ENCODE peak calls at places on chromosome 12, in six cellular contexts. E is stomach, N is uterus, H is heart left ventricle, B is breast epithelium, Q is suprapubic skin. J is an unnamed sample.

GRCh38 chr12:130440411-130441080 is 102.9 kb downstream of the PIWIL1 start:
- DNase-seq in B (no peak), N (no peak), H (no peak), Q (no peak), E (no peak), J (no peak)

GRCh38 chr12:129423041-129423580 is 480.7 kb downstream of the TMEM132D start:
- DNase-seq in H (no peak), N (no peak), B (no peak), E (no peak), Q (no peak), J (peak)

GRCh38 chr12:124653169-124653931 is 85.9 kb upstream of the NCOR2 start:
- DNase-seq in N (no peak), H (peak), B (no peak), Q (no peak), E (no peak), J (no peak)

GRCh38 chr12:88579572-88579940 is 715 bp downstream of the KITLG start:
- DNase-seq in E (peak), Q (no peak), N (peak), H (peak), B (peak), J (no peak)

GRCh38 chr12:118327381-118327780 is 45.3 kb downstream of the TAOK3 start:
- DNase-seq in E (no peak), N (no peak), H (no peak), B (no peak), Q (no peak), J (no peak)

GRCh38 chr12:5220835-5221234 is 177.2 kb downstream of the KCNA5 start:
- DNase-seq in H (no peak), B (no peak), N (no peak), Q (no peak), E (no peak), J (no peak)

GRCh38 chr12:71071466-71072097 is 86.2 kb downstream of the TSPAN8 start:
- DNase-seq in N (no peak), E (no peak), H (no peak), B (no peak), Q (no peak), J (no peak)

GRCh38 chr12:31362759-31363415 is 36.9 kb upstream of the SINHCAF start:
- DNase-seq in B (no peak), H (no peak), Q (no peak), E (peak), N (no peak), J (no peak)

GRCh38 chr12:64679487-64679983 is 69.2 kb downstream of the RASSF3 start:
- DNase-seq in B (peak), H (peak), E (peak), N (peak), Q (peak), J (peak)

GRCh38 chr12:131897875-131898274 is 3.5 kb downstream of the ULK1 start:
- DNase-seq in N (no peak), B (no peak), Q (no peak), E (no peak), H (no peak), J (no peak)

GRCh38 chr12:31570880-31571279 is 20.1 kb downstream of the DENND5B start:
- DNase-seq in E (no peak), H (no peak), B (no peak), N (no peak), Q (no peak), J (no peak)

GRCh38 chr12:112382866-112383265 is 635 bp upstream of the HECTD4 start:
- DNase-seq in B (no peak), E (no peak), H (no peak), N (no peak), Q (no peak), J (no peak)

GRCh38 chr12:112389228-112389627 is 7.0 kb upstream of the HECTD4 start:
- DNase-seq in E (no peak), H (no peak), N (no peak), Q (no peak), B (no peak), J (no peak)

GRCh38 chr12:112381421-112381897 is 772 bp downstream of the HECTD4 start:
- DNase-seq in E (peak), Q (no peak), N (no peak), H (no peak), B (no peak), J (no peak)

GRCh38 chr12:112381898-112382796 is at the start of gene HECTD4:
- DNase-seq in B (peak), H (peak), Q (peak), E (peak), N (peak), J (peak)

DNA sequence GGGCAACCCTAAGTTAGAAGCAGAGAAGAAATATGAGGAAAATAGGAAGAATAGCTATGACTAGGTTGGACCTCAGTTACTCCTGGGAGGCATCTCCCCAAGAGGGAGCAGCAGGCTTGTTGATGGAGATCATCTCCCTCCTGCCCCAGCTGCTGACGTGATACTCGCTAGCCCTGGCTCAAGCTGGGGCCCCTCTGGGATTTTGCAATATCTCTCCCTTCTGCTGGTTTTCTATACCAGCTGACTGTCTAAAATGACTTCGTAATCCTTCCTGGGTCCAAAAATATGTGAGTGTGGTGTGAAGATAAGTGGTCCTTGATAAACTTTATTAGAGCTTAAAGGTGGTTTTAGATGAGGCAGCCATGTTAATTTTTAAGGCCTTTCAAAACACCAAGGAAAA is 4.5 kb upstream of the HECTD4 start:
- DNase-seq in B (no peak), H (no peak), N (no peak), E (no peak), Q (no peak), J (no peak)
- TF ChIP-seq POLR2A in B (no peak), H (no peak), N (no peak), E (no peak), Q (no peak), J (no peak)

DNA sequence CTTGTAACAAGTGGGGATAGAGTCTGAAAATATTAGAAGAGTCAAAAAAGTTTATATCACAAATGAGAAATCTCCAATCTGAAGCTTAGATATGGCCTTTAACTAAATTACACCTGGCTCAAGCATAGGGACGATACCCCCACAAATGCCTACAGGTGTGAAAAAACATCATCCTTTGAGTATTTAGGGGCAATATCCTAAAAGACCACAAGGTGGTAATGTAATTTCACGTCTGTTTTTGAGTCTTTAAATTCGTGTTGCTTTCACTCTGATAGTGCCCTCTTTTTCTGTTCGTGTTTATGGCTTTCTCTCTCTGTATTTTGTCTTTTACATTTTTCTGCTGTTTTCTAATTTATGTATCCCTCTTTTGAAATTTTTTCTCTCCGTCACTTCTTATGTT is 84.3 kb downstream of the ETNK1 start:
- DNase-seq in B (no peak), Q (no peak), H (no peak), N (no peak), E (no peak), J (no peak)
- TF ChIP-seq CTCF in B (peak), Q (no peak), H (peak), N (peak), E (peak), J (no peak)

GRCh38 chr12:76348079-76348901 is at the start of gene BBS10:
- DNase-seq in H (peak), E (peak), Q (peak), B (peak), N (peak), J (peak)
- TF ChIP-seq POLR2A in H (peak), E (no peak), Q (no peak), B (peak), N (no peak), J (no peak)

GRCh38 chr12:73506611-73507010 is 1031.0 kb upstream of the ATXN7L3B start:
- DNase-seq in E (no peak), Q (no peak), N (no peak), B (no peak), H (no peak), J (no peak)
- TF ChIP-seq CTCF in E (no peak), Q (no peak), N (no peak), B (no peak), H (no peak), J (no peak)

GRCh38 chr12:121233628-121234020 is 23.7 kb downstream of the P2RX4 start:
- DNase-seq in N (no peak), E (no peak), B (no peak), H (no peak), Q (no peak), J (no peak)

GRCh38 chr12:121230538-121230907 is 20.6 kb downstream of the P2RX4 start:
- DNase-seq in E (no peak), H (no peak), Q (no peak), N (no peak), B (no peak), J (no peak)

GRCh38 chr12:121228919-121229650 is 19.2 kb downstream of the P2RX4 start:
- DNase-seq in H (no peak), E (no peak), Q (no peak), B (no peak), N (no peak), J (no peak)

GRCh38 chr12:121232163-121232562 is 22.2 kb downstream of the P2RX4 start:
- DNase-seq in Q (no peak), B (no peak), N (no peak), E (no peak), H (no peak), J (no peak)

GRCh38 chr12:121232977-121233627 is 23.2 kb downstream of the P2RX4 start:
- DNase-seq in N (no peak), Q (no peak), B (no peak), H (no peak), E (no peak), J (no peak)
- TF ChIP-seq POLR2A in N (no peak), Q (no peak), B (no peak), H (no peak), E (no peak), J (no peak)

DNA sequence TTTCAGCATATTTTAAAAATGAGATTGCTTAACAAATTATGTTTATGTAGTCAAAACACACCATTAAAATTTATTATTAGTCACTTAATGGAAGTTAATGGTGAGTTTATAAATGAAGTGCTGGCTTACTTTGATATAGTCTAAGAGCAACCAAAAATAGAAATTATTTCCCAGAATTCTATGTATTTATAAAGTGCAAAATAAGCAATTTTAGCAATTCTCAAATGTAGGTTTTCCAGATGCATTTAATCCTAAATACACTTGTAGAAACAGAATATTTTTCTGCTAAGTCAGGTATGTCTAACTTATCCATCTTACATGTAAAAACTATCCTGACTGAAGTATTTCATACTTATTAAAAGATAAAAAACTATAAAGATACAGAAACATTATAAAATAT is 11.2 kb downstream of the LMO3 start:
- DNase-seq in H (no peak), E (no peak), B (no peak), N (no peak), Q (no peak), J (no peak)
- TF ChIP-seq CTCF in H (no peak), E (no peak), B (no peak), N (no peak), Q (no peak), J (no peak)

J was measured in lower leg skin.